ENCODE peak calls at places on chromosomes 1 and 21, in four cellular contexts. One of them, this sample, is unnamed. For H3K4me1 and H3F3A, the result is how much of the 10 kb centered on the place peaks cover.

GRCh38 chr1:54757833-54758232 is 6.5 kb downstream of the PARS2 start:
- DNase-seq in SK-N-SH: no peak
- DNase-seq in GM23338: no peak
- DNase-seq in neural progenitor cell: no peak
- DNase-seq in this sample: no peak

GRCh38 chr1:93993731-93994130 is 84.5 kb upstream of the GCLM start:
- DNase-seq in GM23338: no peak
- DNase-seq in SK-N-SH: no peak
- DNase-seq in neural progenitor cell: no peak
- DNase-seq in this sample: no peak

GRCh38 chr1:62724430-62724829 is 36.2 kb upstream of the DOCK7 start:
- DNase-seq in GM23338: no peak
- DNase-seq in neural progenitor cell: no peak
- DNase-seq in SK-N-SH: no peak
- DNase-seq in this sample: no peak

GRCh38 chr21:45512626-45513002 is 29.6 kb downstream of the SLC19A1 start:
- DNase-seq in GM23338: no peak
- DNase-seq in neural progenitor cell: no peak
- DNase-seq in SK-N-SH: no peak
- DNase-seq in this sample: no peak

GRCh38 chr1:245753807-245754206 is 599.0 kb downstream of the KIF26B start:
- DNase-seq in GM23338: no peak
- DNase-seq in SK-N-SH: peak
- DNase-seq in neural progenitor cell: no peak
- DNase-seq in this sample: no peak

GRCh38 chr1:227632325-227632724 is 69.0 kb downstream of the ZNF678 start:
- DNase-seq in neural progenitor cell: no peak
- DNase-seq in GM23338: no peak
- DNase-seq in SK-N-SH: no peak
- DNase-seq in this sample: no peak

GRCh38 chr1:159881930-159882839 is 17.8 kb downstream of the CFAP45 start:
- DNase-seq in neural progenitor cell: no peak
- DNase-seq in GM23338: no peak
- DNase-seq in SK-N-SH: peak
- DNase-seq in this sample: peak

GRCh38 chr1:25927541-25928265 is 21.5 kb upstream of the STMN1 start:
- DNase-seq in SK-N-SH: peak
- DNase-seq in GM23338: peak
- DNase-seq in neural progenitor cell: peak
- DNase-seq in this sample: no peak

GRCh38 chr1:34929497-34929852 is at the start of gene DLGAP3:
- DNase-seq in GM23338: peak
- DNase-seq in SK-N-SH: peak
- DNase-seq in neural progenitor cell: peak
- DNase-seq in this sample: no peak

GRCh38 chr1:21308330-21308729 is 18.1 kb upstream of the ECE1 start:
- DNase-seq in neural progenitor cell: no peak
- DNase-seq in SK-N-SH: no peak
- DNase-seq in GM23338: no peak
- DNase-seq in this sample: no peak

GRCh38 chr1:32753532-32754281 is 51.1 kb upstream of the SYNC start:
- DNase-seq in SK-N-SH: peak
- DNase-seq in neural progenitor cell: peak
- DNase-seq in GM23338: peak
- DNase-seq in this sample: peak

GRCh38 chr1:20891091-20891490 is 104.0 kb upstream of the HP1BP3 start:
- DNase-seq in SK-N-SH: no peak
- DNase-seq in GM23338: no peak
- DNase-seq in neural progenitor cell: no peak
- DNase-seq in this sample: no peak

GRCh38 chr1:93521618-93522017 is 73.7 kb downstream of the FNBP1L start:
- DNase-seq in SK-N-SH: no peak
- DNase-seq in GM23338: no peak
- DNase-seq in neural progenitor cell: no peak
- DNase-seq in this sample: no peak

GRCh38 chr1:15937706-15938168 is 38.2 kb downstream of the ZBTB17 start:
- DNase-seq in GM23338: peak
- DNase-seq in SK-N-SH: no peak
- DNase-seq in neural progenitor cell: no peak
- DNase-seq in this sample: peak

GRCh38 chr1:175208773-175209492 is 16.4 kb upstream of the KIAA0040 start:
- DNase-seq in SK-N-SH: no peak
- DNase-seq in GM23338: no peak
- DNase-seq in neural progenitor cell: no peak
- DNase-seq in this sample: no peak

GRCh38 chr21:25670726-25671125 is 31.7 kb downstream of the JAM2 start:
- DNase-seq in SK-N-SH: no peak
- DNase-seq in GM23338: no peak
- DNase-seq in neural progenitor cell: no peak
- DNase-seq in this sample: no peak

GRCh38 chr1:165279831-165280351 is 76.6 kb downstream of the LMX1A start:
- DNase-seq in GM23338: peak
- DNase-seq in SK-N-SH: no peak
- DNase-seq in neural progenitor cell: peak
- DNase-seq in this sample: no peak

GRCh38 chr1:29444081-29444715 is 207.9 kb downstream of the PTPRU start:
- DNase-seq in SK-N-SH: no peak
- DNase-seq in neural progenitor cell: no peak
- DNase-seq in GM23338: no peak
- DNase-seq in this sample: no peak

GRCh38 chr1:205631727-205632373 is at the start of gene ELK4:
- DNase-seq in SK-N-SH: peak
- DNase-seq in GM23338: peak
- DNase-seq in neural progenitor cell: peak
- DNase-seq in this sample: peak

GRCh38 chr1:90580176-90580575 is 136.9 kb downstream of the BARHL2 start:
- DNase-seq in SK-N-SH: no peak
- DNase-seq in neural progenitor cell: no peak
- DNase-seq in GM23338: no peak
- DNase-seq in this sample: no peak

GRCh38 chr1:91596474-91596873 is 95.8 kb downstream of the CDC7 start:
- DNase-seq in GM23338: no peak
- DNase-seq in neural progenitor cell: no peak
- DNase-seq in SK-N-SH: no peak
- DNase-seq in this sample: peak

GRCh38 chr21:38496224-38496623 is 2.1 kb downstream of the ERG start:
- DNase-seq in neural progenitor cell: no peak
- DNase-seq in SK-N-SH: no peak
- DNase-seq in GM23338: no peak
- DNase-seq in this sample: no peak

GRCh38 chr1:205991237-205991636 is 12.0 kb downstream of the RAB7B start:
- DNase-seq in neural progenitor cell: no peak
- DNase-seq in GM23338: no peak
- DNase-seq in SK-N-SH: no peak
- DNase-seq in this sample: no peak

DNA sequence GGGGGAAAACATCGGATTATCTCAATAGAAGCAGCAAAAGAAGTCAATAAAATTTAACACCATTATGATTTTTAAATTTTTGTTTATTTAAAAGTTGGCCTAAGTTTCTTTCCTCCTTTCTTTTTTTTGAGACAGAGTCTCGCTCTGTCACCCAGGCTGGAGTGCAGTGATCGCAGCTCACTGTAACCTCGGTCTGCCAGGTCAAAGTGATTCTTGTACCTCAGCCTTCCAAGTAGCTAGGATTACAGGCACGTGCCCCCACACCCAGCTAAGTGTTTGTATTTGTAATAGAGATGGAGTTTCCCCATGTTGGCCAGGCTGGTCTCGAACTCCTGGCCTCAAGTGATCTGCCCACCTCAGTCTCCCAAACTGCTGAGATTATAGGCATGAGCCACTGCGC is 20.9 kb downstream of the SLC2A5 start:
- DNase-seq in SK-N-SH: no peak
- DNase-seq in neural progenitor cell: no peak
- DNase-seq in GM23338: no peak
- DNase-seq in this sample: no peak
- TF ChIP-seq CTCF in SK-N-SH: no peak
- TF ChIP-seq CTCF in neural progenitor cell: no peak
- TF ChIP-seq CTCF in GM23338: no peak
- TF ChIP-seq CTCF in this sample: no peak

GRCh38 chr1:107871687-107872086 is 93.3 kb downstream of the VAV3 start:
- DNase-seq in GM23338: no peak
- DNase-seq in neural progenitor cell: no peak
- DNase-seq in SK-N-SH: no peak
- DNase-seq in this sample: no peak
- H3K4me1 ChIP-seq in GM23338: under half
- H3K4me1 ChIP-seq in neural progenitor cell: under half
- H3K4me1 ChIP-seq in SK-N-SH: under half
- H3K4me1 ChIP-seq in this sample: under half

GRCh38 chr1:183143576-183144315 is 42.3 kb upstream of the LAMC2 start:
- DNase-seq in GM23338: no peak
- DNase-seq in SK-N-SH: no peak
- DNase-seq in neural progenitor cell: no peak
- DNase-seq in this sample: no peak
- H3F3A ChIP-seq in GM23338: under half
- H3F3A ChIP-seq in SK-N-SH: under half
- H3F3A ChIP-seq in neural progenitor cell: under half
- H3F3A ChIP-seq in this sample: under half

DNA sequence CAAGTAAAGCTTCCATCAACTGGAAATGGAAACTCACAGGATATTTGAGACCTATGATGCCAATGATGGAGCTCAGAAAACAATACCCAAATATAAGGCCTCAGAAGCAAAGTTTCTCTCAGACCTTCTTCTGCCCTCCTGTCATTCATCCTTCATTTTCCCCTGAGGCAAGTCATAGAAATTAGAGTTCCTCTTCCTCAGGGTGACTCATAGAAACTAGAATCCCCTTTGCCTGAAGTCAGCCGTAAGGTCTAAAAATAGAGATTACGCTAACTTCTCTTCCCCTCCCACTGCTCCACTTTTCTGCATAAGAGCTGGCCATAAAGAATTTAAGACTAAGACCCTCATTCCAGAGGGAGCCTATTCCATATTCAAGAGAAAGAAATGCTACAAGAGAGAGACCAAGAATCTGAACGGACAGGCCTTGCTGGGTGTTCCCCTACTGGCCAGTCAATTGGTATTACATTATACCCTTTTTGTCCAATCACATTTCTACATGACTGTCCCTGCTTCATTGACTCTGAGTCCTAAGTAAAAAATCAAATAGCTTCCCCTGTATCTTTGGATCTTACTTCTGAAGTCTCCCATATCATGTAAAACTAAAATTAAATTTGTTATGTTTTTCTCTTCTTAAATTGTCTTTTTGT is 994.9 kb downstream of the ADGRL2 start:
- DNase-seq in GM23338: peak
- DNase-seq in SK-N-SH: no peak
- DNase-seq in neural progenitor cell: no peak
- DNase-seq in this sample: no peak
- TF ChIP-seq CTCF in GM23338: no peak
- TF ChIP-seq CTCF in SK-N-SH: peak
- TF ChIP-seq CTCF in neural progenitor cell: peak
- TF ChIP-seq CTCF in this sample: no peak

GRCh38 chr1:198232407-198232806 is 75.6 kb downstream of the NEK7 start:
- DNase-seq in GM23338: peak
- DNase-seq in neural progenitor cell: no peak
- DNase-seq in SK-N-SH: no peak
- DNase-seq in this sample: no peak
- H3K4me1 ChIP-seq in GM23338: under half
- H3K4me1 ChIP-seq in neural progenitor cell: under half
- H3K4me1 ChIP-seq in SK-N-SH: under half
- H3K4me1 ChIP-seq in this sample: under half

This sample was measured in PC-3.